ENCODE peak calls at places on chromosomes 7 and 10, in nine cellular contexts. E is NCI-H510A, U is GM12891, G is NCI-H774, Q is NB4, L is iPS-NIHi11, P is WTC11, B is HT1080, K is T-cell. S is an unnamed sample.

GRCh38 chr7:23759556-23760391 is 49.8 kb downstream of the STK31 start:
- DNase-seq in E (peak), U (no peak), G (peak), Q (no peak), L (peak), P (no peak), B (peak), K (no peak), S (peak)

GRCh38 chr10:77898323-77899079 is 28.1 kb downstream of the DLG5 start:
- DNase-seq in E (peak), U (no peak), G (no peak), Q (no peak), L (peak), P (no peak), B (no peak), K (no peak), S (peak)

GRCh38 chr7:129751916-129752315 is 140.4 kb downstream of the NRF1 start:
- DNase-seq in E (no peak), U (no peak), G (no peak), Q (no peak), L (no peak), P (no peak), B (no peak), K (no peak), S (peak)

GRCh38 chr10:76080406-76080805 is 649.0 kb downstream of the LRMDA start:
- DNase-seq in E (no peak), U (no peak), G (no peak), Q (no peak), L (no peak), P (no peak), B (no peak), K (no peak), S (peak)

GRCh38 chr7:44985900-44986217 is 7.0 kb upstream of the MYO1G start:
- DNase-seq in E (no peak), U (no peak), G (no peak), Q (no peak), L (no peak), P (no peak), B (no peak), K (no peak), S (no peak)

GRCh38 chr7:151438864-151439601 is 908 bp downstream of the CRYGN start:
- DNase-seq in E (no peak), U (no peak), G (no peak), Q (no peak), L (no peak), P (no peak), B (no peak), K (no peak), S (no peak)

GRCh38 chr10:125407000-125407502 is 246.7 kb upstream of the CTBP2 start:
- DNase-seq in E (peak), U (no peak), G (no peak), Q (no peak), L (no peak), P (no peak), B (peak), K (no peak), S (peak)

GRCh38 chr10:46992794-46993552 is 81.7 kb downstream of the PTPN20 start:
- DNase-seq in E (no peak), U (no peak), G (no peak), Q (peak), L (peak), P (no peak), B (peak), K (no peak), S (peak)

S was measured in mammary epithelial cell.